ENCODE peak calls at places on chromosomes 13 and 19, in nine cellular contexts. D is WERI-Rb-1, H is aorta, X is Panc1, O is tibial artery, E is HCT116, J is cardiac muscle cell, Z is H1, V is fibroblast of lung. L is an unnamed sample.

GRCh38 chr19:52963229-52963760 is 614 bp upstream of the ZNF816 start:
- DNase-seq in D (peak; percentile 48), H (no peak), X (no peak), O (peak; percentile 66), E (no peak), J (peak; percentile 52), Z (peak; percentile 66), V (no peak), L (no peak)

GRCh38 chr13:33691980-33692379 is 126.0 kb upstream of the RFC3 start:
- DNase-seq in D (no peak), H (no peak), X (no peak), O (no peak), E (no peak), J (no peak), Z (no peak), V (no peak), L (no peak)

GRCh38 chr19:8609210-8610040 is 1.1 kb downstream of the ADAMTS10 start:
- DNase-seq in D (peak; percentile 35), H (peak; percentile 90), X (no peak), O (peak; percentile 90), E (peak; percentile 15), J (peak; percentile 68), Z (peak; percentile 82), V (peak; percentile 59), L (no peak)

GRCh38 chr13:67614577-67614976 is 384.4 kb upstream of the PCDH9 start:
- DNase-seq in D (no peak), H (no peak), X (no peak), O (no peak), E (no peak), J (no peak), Z (no peak), V (no peak), L (no peak)

GRCh38 chr19:3350014-3350663 is 16.2 kb upstream of the NFIC start:
- DNase-seq in D (no peak), H (no peak), X (no peak), O (no peak), E (no peak), J (no peak), Z (no peak), V (peak; percentile 69), L (no peak)

GRCh38 chr13:24033527-24034302 is 126.8 kb upstream of the SPATA13 start:
- DNase-seq in D (no peak), H (no peak), X (no peak), O (no peak), E (no peak), J (no peak), Z (no peak), V (peak; percentile 72), L (no peak)

GRCh38 chr13:58955546-58956385 is 1208.0 kb downstream of the DIAPH3 start:
- DNase-seq in D (no peak), H (no peak), X (no peak), O (no peak), E (no peak), J (no peak), Z (no peak), V (no peak), L (no peak)

GRCh38 chr13:36891752-36892151 is 28.3 kb downstream of the SMAD9 start:
- DNase-seq in D (no peak), H (no peak), X (no peak), O (no peak), E (no peak), J (no peak), Z (no peak), V (no peak), L (no peak)

GRCh38 chr13:56975647-56976046 is 165.1 kb upstream of the PRR20A start:
- DNase-seq in D (no peak), H (no peak), X (no peak), O (no peak), E (no peak), J (no peak), Z (no peak), V (no peak), L (no peak)

DNA sequence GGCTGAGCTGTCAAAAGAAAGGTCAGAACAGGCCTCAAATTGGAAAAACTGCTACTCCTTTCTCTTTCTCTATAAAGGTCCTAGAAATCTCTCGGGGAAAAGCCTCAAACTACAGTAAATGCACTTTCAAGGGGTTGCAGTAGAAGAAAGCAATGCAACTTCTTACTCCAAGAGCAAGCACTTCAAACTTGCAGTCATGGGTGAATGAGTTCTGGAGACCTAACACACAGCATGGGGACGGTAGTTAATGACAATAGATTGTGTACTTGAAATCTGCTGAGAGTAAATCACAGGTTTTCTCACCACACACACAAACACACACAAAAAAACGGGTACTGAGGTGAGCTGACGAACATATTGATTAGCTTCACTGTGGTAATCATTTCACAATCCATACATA is 11.8 kb downstream of the TUBGCP3 start:
- DNase-seq in D (no peak), H (no peak), X (no peak), O (no peak), E (no peak), J (no peak), Z (no peak), V (no peak), L (no peak)
- H3K27ac ChIP-seq in D (no peak overlapping the region), H (no peak overlapping the region), X (no peak overlapping the region), O (no peak overlapping the region), E (no peak overlapping the region), J (no peak overlapping the region), Z (no peak overlapping the region), V (no peak overlapping the region), L (no peak overlapping the region)

GRCh38 chr13:46329624-46330023 is 57.4 kb downstream of the RUBCNL start:
- DNase-seq in D (no peak), H (no peak), X (no peak), O (no peak), E (no peak), J (no peak), Z (no peak), V (no peak), L (no peak)

GRCh38 chr13:46334423-46334822 is 52.6 kb downstream of the RUBCNL start:
- DNase-seq in D (no peak), H (no peak), X (no peak), O (no peak), E (no peak), J (no peak), Z (no peak), V (no peak), L (no peak)

GRCh38 chr13:46327256-46327655 is 59.8 kb downstream of the RUBCNL start:
- DNase-seq in D (no peak), H (no peak), X (no peak), O (no peak), E (no peak), J (no peak), Z (no peak), V (no peak), L (no peak)

GRCh38 chr13:46334008-46334407 is 53.0 kb downstream of the RUBCNL start:
- DNase-seq in D (no peak), H (no peak), X (no peak), O (no peak), E (no peak), J (no peak), Z (no peak), V (no peak), L (no peak)

GRCh38 chr13:46332772-46333171 is 54.3 kb downstream of the RUBCNL start:
- DNase-seq in D (no peak), H (no peak), X (no peak), O (no peak), E (no peak), J (no peak), Z (no peak), V (no peak), L (no peak)
- H3K27ac ChIP-seq in D (no peak overlapping the region), H (no peak overlapping the region), X (no peak overlapping the region), O (no peak overlapping the region), E (no peak overlapping the region), J (no peak overlapping the region), Z (no peak overlapping the region), V (no peak overlapping the region), L (no peak overlapping the region)

GRCh38 chr19:18506101-18506534 is 15.8 kb downstream of the ELL start:
- DNase-seq in D (no peak), H (no peak), X (no peak), O (no peak), E (no peak), J (no peak), Z (no peak), V (no peak), L (no peak)

GRCh38 chr19:18506545-18506944 is 15.3 kb downstream of the ELL start:
- DNase-seq in D (no peak), H (no peak), X (no peak), O (no peak), E (no peak), J (no peak), Z (no peak), V (no peak), L (no peak)

GRCh38 chr19:18508585-18508984 is 13.3 kb downstream of the ELL start:
- DNase-seq in D (no peak), H (no peak), X (no peak), O (no peak), E (no peak), J (no peak), Z (no peak), V (no peak), L (no peak)

GRCh38 chr19:18507727-18508440 is 14.0 kb downstream of the ELL start:
- DNase-seq in D (no peak), H (no peak), X (no peak), O (no peak), E (no peak), J (no peak), Z (no peak), V (peak; percentile 57), L (no peak)

DNA sequence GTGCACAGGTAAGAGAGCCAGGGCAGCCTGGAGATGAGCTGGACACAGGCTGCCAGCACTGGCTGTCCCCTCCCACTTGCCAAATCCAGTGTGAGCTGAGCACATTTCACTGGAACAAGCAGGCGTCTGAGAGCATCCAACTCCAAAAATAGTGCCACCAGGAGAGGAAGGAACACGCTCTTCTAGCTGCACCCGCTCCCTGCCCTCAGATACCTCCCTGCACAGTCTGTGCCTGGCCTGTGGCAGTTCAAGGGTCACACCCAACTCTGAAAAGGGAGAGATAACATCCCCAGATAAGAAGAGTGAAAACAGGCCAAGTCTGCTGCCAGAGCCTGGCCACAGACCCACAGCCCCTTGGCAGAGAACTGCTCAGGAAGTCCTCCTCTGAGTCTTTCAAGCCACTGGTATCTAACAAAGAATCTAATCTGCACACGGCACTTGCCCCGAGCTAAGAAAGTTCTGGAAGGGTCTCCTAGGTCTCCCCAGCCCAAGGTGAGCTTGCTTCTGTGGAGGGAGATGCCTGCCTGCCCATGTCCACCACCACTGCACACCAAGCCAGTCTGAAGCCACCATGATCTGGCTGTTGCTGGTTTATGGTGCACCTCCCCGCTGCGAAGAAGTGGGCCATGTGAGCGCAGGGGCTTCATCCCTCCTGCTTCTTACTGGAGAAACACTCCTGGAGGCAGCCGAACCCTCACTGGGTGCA is 14.7 kb downstream of the ELL start:
- DNase-seq in D (no peak), H (no peak), X (no peak), O (peak; percentile 83), E (no peak), J (no peak), Z (no peak), V (no peak), L (no peak)
- H3K27ac ChIP-seq in D (no peak overlapping the region), H (peak overlapping the region; percentile 65), X (no peak overlapping the region), O (peak overlapping the region; percentile 60), E (no peak overlapping the region), J (peak overlapping the region; percentile 85), Z (no peak overlapping the region), V (no peak overlapping the region), L (no peak overlapping the region)

DNA sequence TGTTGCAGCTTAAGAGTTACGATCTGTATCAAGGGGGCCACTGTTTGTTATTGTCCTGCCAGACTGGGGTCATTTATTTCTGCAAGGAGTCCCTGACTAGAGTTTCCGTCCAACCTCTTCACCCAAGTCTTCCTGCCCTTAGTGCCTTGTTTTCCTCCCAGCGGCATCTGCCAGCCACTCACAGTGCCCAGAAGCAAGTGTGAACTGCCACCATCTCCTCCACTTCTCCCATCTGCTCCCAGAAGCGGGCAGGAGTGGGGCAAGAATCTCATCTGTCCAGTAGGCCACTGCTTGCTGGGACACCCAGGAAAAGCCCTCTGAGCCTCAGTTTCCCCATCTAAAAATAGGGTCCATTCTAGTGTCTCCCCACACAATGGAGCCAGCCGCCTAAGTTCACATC is 4.0 kb downstream of the NOVA2 start:
- DNase-seq in D (no peak), H (no peak), X (no peak), O (no peak), E (no peak), J (no peak), Z (no peak), V (no peak), L (no peak)
- H3K27ac ChIP-seq in D (no peak overlapping the region), H (no peak overlapping the region), X (no peak overlapping the region), O (no peak overlapping the region), E (no peak overlapping the region), J (no peak overlapping the region), Z (no peak overlapping the region), V (no peak overlapping the region), L (no peak overlapping the region)

L was measured in epithelial cell of prostate.